ENCODE peak calls at places on chromosome 16, in four cellular contexts. D, H, Y and F are unnamed samples.
A peak's percentile ranks its signal among the peaks of the same experiment; 100 is the strongest.

GRCh38 chr16:66451548-66451947 is 24.5 kb downstream of the BEAN1 start:
- DNase-seq in H (no peak), Y (no peak), D (no peak), F (no peak)

GRCh38 chr16:73483934-73484712 is 436.2 kb upstream of the ZFHX3 start:
- DNase-seq in H (no peak), D (no peak), Y (no peak), F (no peak)

GRCh38 chr16:66476328-66477027 is 49.4 kb downstream of the BEAN1 start:
- DNase-seq in Y (peak; percentile 70), D (no peak), H (no peak), F (no peak)

GRCh38 chr16:25481636-25482035 is 210.1 kb upstream of the HS3ST4 start:
- DNase-seq in Y (no peak), D (no peak), H (no peak), F (peak; percentile 23)

GRCh38 chr16:67962135-67962534 is 6.3 kb downstream of the SLC12A4 start:
- DNase-seq in D (no peak), Y (no peak), H (no peak), F (no peak)

GRCh38 chr16:9012848-9013507 is 49.3 kb upstream of the USP7 start:
- DNase-seq in Y (peak; percentile 87), H (no peak), D (no peak), F (no peak)

GRCh38 chr16:56424791-56425438 is 430 bp downstream of the AMFR start:
- DNase-seq in Y (peak; percentile 48), H (no peak), D (peak; percentile 14), F (peak; percentile 17)

GRCh38 chr16:29943846-29944669 is 17.8 kb upstream of the TMEM219 start:
- DNase-seq in Y (peak; percentile 19), H (peak; percentile 99), D (peak; percentile 99), F (peak; percentile 98)

GRCh38 chr16:13994239-13995106 is 74.5 kb downstream of the ERCC4 start:
- DNase-seq in D (no peak), H (no peak), Y (no peak), F (no peak)

GRCh38 chr16:5016967-5017677 is 16.6 kb downstream of the NAGPA start:
- DNase-seq in H (no peak), D (no peak), Y (no peak), F (no peak)

GRCh38 chr16:71845639-71846431 is at the start of gene ATXN1L:
- DNase-seq in D (peak; percentile 91), H (peak; percentile 75), Y (peak; percentile 86), F (peak; percentile 91)
- TF ChIP-seq CTCF in D (no peak), H (no peak), Y (no peak), F (no peak)

GRCh38 chr16:88813396-88814143 is 1.8 kb upstream of the APRT start:
- DNase-seq in D (no peak), Y (no peak), H (no peak), F (no peak)

GRCh38 chr16:88810166-88810867 is 1.4 kb downstream of the APRT start:
- DNase-seq in D (no peak), Y (no peak), H (peak; percentile 52), F (peak; percentile 41)

GRCh38 chr16:88810868-88811599 is 694 bp downstream of the APRT start:
- DNase-seq in D (peak; percentile 74), H (no peak), Y (no peak), F (peak; percentile 80)

GRCh38 chr16:88811600-88811849 is 203 bp downstream of the APRT start:
- DNase-seq in Y (no peak), H (peak; percentile 44), D (no peak), F (no peak)

GRCh38 chr16:88811850-88812736 is at the start of gene APRT:
- DNase-seq in H (peak; percentile 85), Y (peak; percentile 95), D (peak; percentile 96), F (peak; percentile 95)
- TF ChIP-seq CTCF in H (peak; percentile 45), Y (no peak), D (no peak), F (no peak)

GRCh38 chr16:22070361-22071351 is 21.7 kb upstream of the VWA3A start:
- DNase-seq in Y (no peak), H (no peak), D (peak; percentile 86), F (peak; percentile 59)

GRCh38 chr16:22063888-22064467 is 28.4 kb upstream of the VWA3A start:
- DNase-seq in H (no peak), D (no peak), Y (no peak), F (no peak)

DNA sequence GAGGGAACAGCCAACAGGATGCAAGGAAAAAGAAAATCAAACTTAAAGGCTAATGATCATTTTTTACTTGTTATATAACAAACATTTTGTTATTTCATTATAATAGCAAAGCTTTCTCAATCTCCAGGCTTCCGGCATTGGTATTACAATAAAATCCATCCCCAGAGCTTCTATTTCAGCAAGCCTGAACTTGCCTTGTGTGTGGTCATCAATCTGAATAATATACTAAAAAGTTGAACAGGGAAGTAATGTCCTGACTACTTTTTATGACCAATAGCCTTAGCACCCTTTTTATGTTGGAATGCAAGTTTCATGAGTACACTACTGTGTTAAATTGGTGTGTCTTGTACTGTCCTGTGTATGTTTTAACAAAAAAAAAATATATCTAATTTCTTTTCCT is 27.1 kb upstream of the VWA3A start:
- DNase-seq in Y (no peak), D (no peak), H (no peak), F (peak; percentile 90)
- TF ChIP-seq CTCF in Y (no peak), D (no peak), H (no peak), F (no peak)

DNA sequence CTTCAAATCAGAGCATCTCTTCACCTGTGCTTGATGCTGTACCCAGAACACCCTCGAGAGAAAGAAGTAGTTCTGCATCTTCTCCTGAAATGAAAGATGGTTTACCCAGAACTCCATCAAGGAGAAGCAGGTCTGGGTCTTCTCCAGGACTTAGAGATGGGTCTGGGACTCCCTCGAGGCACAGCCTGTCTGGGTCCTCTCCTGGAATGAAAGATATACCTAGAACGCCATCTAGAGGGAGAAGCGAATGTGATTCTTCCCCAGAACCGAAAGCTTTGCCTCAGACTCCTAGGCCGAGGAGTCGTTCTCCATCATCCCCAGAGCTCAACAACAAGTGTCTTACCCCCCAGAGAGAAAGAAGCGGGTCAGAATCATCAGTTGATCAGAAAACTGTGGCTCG is 12.3 kb downstream of the SRRM2 start:
- DNase-seq in Y (no peak), D (no peak), H (no peak), F (no peak)
- TF ChIP-seq CTCF in Y (no peak), D (no peak), H (peak; percentile 33), F (no peak)